ENCODE peak calls at places on chromosomes 6 and 20, in six cellular contexts. U, K, N, W, M and C are unnamed samples.

GRCh38 chr6:118283759-118284158 is 264.3 kb upstream of the PLN start:
- DNase-seq in U (peak), K (peak), N (peak), W (peak), M (no peak), C (peak)

GRCh38 chr6:145148392-145149175 is 586.7 kb downstream of the EPM2A start:
- DNase-seq in U (peak), K (peak), N (no peak), W (no peak), M (no peak), C (no peak)

GRCh38 chr6:109056661-109057060 is 38.0 kb downstream of the SESN1 start:
- DNase-seq in U (no peak), K (no peak), N (no peak), W (no peak), M (no peak), C (no peak)

GRCh38 chr6:123323419-123324329 is 313.1 kb downstream of the TRDN start:
- DNase-seq in U (no peak), K (peak), N (no peak), W (no peak), M (no peak), C (peak)

GRCh38 chr20:3755269-3755668 is 12.3 kb downstream of the ADISSP start:
- DNase-seq in U (no peak), K (no peak), N (no peak), W (no peak), M (no peak), C (no peak)

GRCh38 chr20:10876558-10876957 is 202.8 kb upstream of the JAG1 start:
- DNase-seq in U (no peak), K (no peak), N (no peak), W (no peak), M (no peak), C (no peak)

GRCh38 chr6:98782772-98783171 is 51.6 kb upstream of the POU3F2 start:
- DNase-seq in U (no peak), K (no peak), N (no peak), W (no peak), M (no peak), C (no peak)

GRCh38 chr6:101392561-101393230 is 812 bp upstream of the GRIK2 start:
- DNase-seq in U (no peak), K (peak), N (no peak), W (no peak), M (no peak), C (peak)

GRCh38 chr6:114344216-114344970 is 1.6 kb upstream of the HS3ST5 start:
- DNase-seq in U (no peak), K (no peak), N (no peak), W (no peak), M (no peak), C (no peak)

GRCh38 chr6:114987281-114987680 is 644.5 kb upstream of the HS3ST5 start:
- DNase-seq in U (peak), K (no peak), N (no peak), W (no peak), M (no peak), C (no peak)

GRCh38 chr6:56517155-56517745 is 125.4 kb downstream of the DST start:
- DNase-seq in U (no peak), K (no peak), N (no peak), W (no peak), M (no peak), C (no peak)

GRCh38 chr20:62281161-62281933 is 21.4 kb upstream of the ADRM1 start:
- DNase-seq in U (no peak), K (no peak), N (no peak), W (no peak), M (no peak), C (no peak)

GRCh38 chr6:131914967-131915751 is 36.0 kb downstream of the CCN2 start:
- DNase-seq in U (peak), K (peak), N (peak), W (peak), M (peak), C (peak)

GRCh38 chr20:48633620-48634257 is 194.1 kb downstream of the PREX1 start:
- DNase-seq in U (no peak), K (no peak), N (no peak), W (no peak), M (no peak), C (no peak)

GRCh38 chr20:1718604-1719384 is 61.2 kb upstream of the SIRPG start:
- DNase-seq in U (no peak), K (peak), N (no peak), W (no peak), M (no peak), C (peak)

GRCh38 chr20:18477218-18477617 is 10.0 kb downstream of the POLR3F start:
- DNase-seq in U (no peak), K (no peak), N (no peak), W (no peak), M (no peak), C (no peak)

GRCh38 chr6:64083261-64083660 is 447.7 kb downstream of the PHF3 start:
- DNase-seq in U (no peak), K (no peak), N (no peak), W (no peak), M (no peak), C (no peak)

GRCh38 chr20:36818185-36818584 is 44.6 kb upstream of the DSN1 start:
- DNase-seq in U (no peak), K (no peak), N (no peak), W (no peak), M (no peak), C (no peak)

GRCh38 chr6:152695317-152696043 is 2.2 kb upstream of the MYCT1 start:
- DNase-seq in U (peak), K (no peak), N (no peak), W (no peak), M (no peak), C (no peak)

GRCh38 chr6:95802978-95803377 is 212.8 kb upstream of the FUT9 start:
- DNase-seq in U (no peak), K (no peak), N (no peak), W (no peak), M (no peak), C (no peak)

GRCh38 chr6:15491255-15491985 is 171.4 kb downstream of the DTNBP1 start:
- DNase-seq in U (peak), K (peak), N (peak), W (peak), M (peak), C (peak)

GRCh38 chr6:1949533-1949932 is 295.9 kb downstream of the GMDS start:
- DNase-seq in U (peak), K (no peak), N (no peak), W (no peak), M (no peak), C (no peak)

GRCh38 chr6:148999921-149000589 is 253.2 kb downstream of the UST start:
- DNase-seq in U (no peak), K (peak), N (no peak), W (no peak), M (no peak), C (no peak)

GRCh38 chr6:37308084-37308817 is 45.5 kb upstream of the RNF8 start:
- DNase-seq in U (no peak), K (no peak), N (no peak), W (no peak), M (no peak), C (no peak)

GRCh38 chr6:138161118-138161433 is 663 bp upstream of the ARFGEF3 start:
- DNase-seq in U (no peak), K (no peak), N (peak), W (no peak), M (no peak), C (no peak)

GRCh38 chr6:11650297-11650696 is 112.7 kb downstream of the TMEM170B start:
- DNase-seq in U (no peak), K (peak), N (no peak), W (no peak), M (no peak), C (peak)

GRCh38 chr6:149387787-149388512 is 12.1 kb upstream of the SUMO4 start:
- DNase-seq in U (no peak), K (no peak), N (no peak), W (no peak), M (no peak), C (no peak)